ENCODE peak calls at places on chromosomes 16 and 17, in four cellular contexts. B is Peyer's patch; O is tibial artery; T is effector memory CD4-positive, alpha-beta T cell. Q is an unnamed sample.

GRCh38 chr16:4372578-4373355 is 1.1 kb downstream of the VASN start:
- DNase-seq in O (peak), T (no peak), B (no peak), Q (no peak)

GRCh38 chr16:12802661-12803060 is 1.0 kb downstream of the CPPED1 start:
- DNase-seq in T (no peak), B (no peak), O (no peak), Q (no peak)

GRCh38 chr17:50763716-50764450 is 3.4 kb downstream of the ANKRD40CL start:
- DNase-seq in O (no peak), T (no peak), B (peak), Q (no peak)

GRCh38 chr17:80145076-80146075 is 1.6 kb downstream of the EIF4A3 start:
- DNase-seq in O (no peak), T (no peak), B (no peak), Q (no peak)

GRCh38 chr17:1203111-1203966 is 23.6 kb upstream of the ABR start:
- DNase-seq in B (peak), T (peak), O (peak), Q (no peak)

GRCh38 chr17:78935419-78936323 is 10.5 kb upstream of the TIMP2 start:
- DNase-seq in O (peak), T (no peak), B (peak), Q (peak)

GRCh38 chr17:56641894-56642293 is 48.4 kb downstream of the NOG start:
- DNase-seq in T (no peak), O (no peak), B (no peak), Q (no peak)

GRCh38 chr16:3580271-3580670 is 3.1 kb upstream of the NLRC3 start:
- DNase-seq in T (no peak), B (no peak), O (no peak), Q (no peak)

GRCh38 chr16:66360624-66361324 is 5.7 kb upstream of the CDH5 start:
- DNase-seq in B (no peak), T (no peak), O (no peak), Q (no peak)

GRCh38 chr17:54835015-54835414 is 65.6 kb upstream of the TOM1L1 start:
- DNase-seq in O (no peak), B (no peak), T (no peak), Q (no peak)

GRCh38 chr17:74491645-74492044 is 25.2 kb downstream of the CD300A start:
- DNase-seq in B (peak), O (peak), T (no peak), Q (no peak)

GRCh38 chr17:7315570-7316243 is 547 bp upstream of the GPS2 start:
- DNase-seq in B (no peak), O (no peak), T (no peak), Q (no peak)

GRCh38 chr16:80924372-80924978 is 82.2 kb downstream of the CMC2 start:
- DNase-seq in T (no peak), O (no peak), B (peak), Q (no peak)

GRCh38 chr17:65072577-65073178 is 16.1 kb upstream of the GNA13 start:
- DNase-seq in T (no peak), B (peak), O (no peak), Q (no peak)

GRCh38 chr16:49930841-49931240 is 74.9 kb upstream of the ZNF423 start:
- DNase-seq in O (no peak), B (no peak), T (no peak), Q (no peak)

GRCh38 chr17:8995711-8996110 is 25.6 kb upstream of the NTN1 start:
- DNase-seq in T (no peak), O (no peak), B (no peak), Q (no peak)

GRCh38 chr17:82505296-82505695 is 14.2 kb upstream of the FOXK2 start:
- DNase-seq in B (no peak), T (no peak), O (no peak), Q (no peak)

GRCh38 chr16:667780-668518 is at the start of gene RHOT2:
- DNase-seq in B (peak), O (peak), T (peak), Q (peak)

GRCh38 chr17:27569257-27569722 is 61.7 kb upstream of the LGALS9 start:
- DNase-seq in T (no peak), B (peak), O (no peak), Q (no peak)

GRCh38 chr17:32917842-32918241 is 10.1 kb upstream of the TMEM98 start:
- DNase-seq in B (no peak), T (no peak), O (no peak), Q (no peak)

GRCh38 chr17:43982171-43982570 is 22.3 kb upstream of the NAGS start:
- DNase-seq in T (no peak), O (no peak), B (no peak), Q (no peak)
- H3K27ac ChIP-seq in T (no peak), O (no peak), B (no peak), Q (no peak)

DNA sequence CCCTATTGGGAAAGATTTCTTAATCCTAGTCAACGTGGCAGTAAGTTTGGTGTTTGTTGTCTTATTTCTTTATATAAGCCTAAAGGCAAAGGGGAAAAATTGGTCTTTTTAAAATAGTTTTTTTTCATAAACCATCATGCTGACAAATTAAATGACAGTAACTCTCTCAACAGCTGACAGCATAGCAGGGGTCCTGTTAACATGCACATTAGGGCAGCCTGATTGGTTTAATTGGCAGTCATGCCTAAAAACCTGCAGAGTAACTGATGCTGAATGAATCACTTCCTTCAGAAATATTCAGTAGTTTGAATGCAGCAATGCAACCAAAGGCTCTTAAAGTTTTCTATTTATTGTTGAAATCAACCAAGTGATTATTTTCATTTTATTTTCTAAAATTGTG is 85.4 kb downstream of the ITFG1 start:
- DNase-seq in O (no peak), T (no peak), B (no peak), Q (no peak)
- H3K27ac ChIP-seq in O (no peak), T (no peak), B (no peak), Q (no peak)

DNA sequence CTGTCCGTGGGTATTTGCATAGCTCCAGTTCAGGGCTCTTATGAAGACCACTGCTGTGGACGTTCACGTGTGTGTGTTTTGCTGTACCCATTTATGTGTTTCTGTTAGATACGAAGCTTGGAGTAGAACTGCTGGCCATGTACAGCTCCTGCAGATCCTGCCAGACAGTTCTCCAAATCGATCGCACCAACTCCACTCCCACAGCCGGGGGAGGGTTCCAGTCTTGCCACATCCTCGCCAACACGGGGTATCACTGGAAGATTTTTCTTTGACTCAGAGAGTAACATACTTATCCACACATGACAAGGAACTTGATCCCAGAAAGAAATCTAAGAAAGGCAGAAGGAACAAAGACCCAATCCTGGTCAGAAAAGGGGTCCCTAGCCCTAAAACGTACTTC is 37.4 kb downstream of the TMEM186 start:
- DNase-seq in O (no peak), B (no peak), T (no peak), Q (no peak)
- H3K27ac ChIP-seq in O (no peak), B (no peak), T (no peak), Q (no peak)

GRCh38 chr16:73054732-73055481 is 7.0 kb upstream of the ZFHX3 start:
- DNase-seq in B (no peak), T (no peak), O (no peak), Q (no peak)
- H3K27ac ChIP-seq in B (peak), T (no peak), O (peak), Q (peak)

GRCh38 chr16:85002099-85002541 is 9.2 kb downstream of the ZDHHC7 start:
- DNase-seq in B (no peak), O (no peak), T (no peak), Q (no peak)

GRCh38 chr16:85004587-85005205 is 6.6 kb downstream of the ZDHHC7 start:
- DNase-seq in T (no peak), B (no peak), O (peak), Q (peak)

GRCh38 chr16:85002643-85003042 is 8.7 kb downstream of the ZDHHC7 start:
- DNase-seq in O (peak), T (no peak), B (no peak), Q (no peak)

GRCh38 chr16:85003723-85004586 is 7.4 kb downstream of the ZDHHC7 start:
- DNase-seq in B (no peak), O (no peak), T (no peak), Q (peak)

GRCh38 chr16:85003076-85003475 is 8.3 kb downstream of the ZDHHC7 start:
- DNase-seq in O (no peak), B (no peak), T (no peak), Q (peak)
- H3K27ac ChIP-seq in O (peak), B (peak), T (no peak), Q (peak)

Q was measured in ascending aorta.